ENCODE peak calls at places on chromosomes 6 and 20, in ten cellular contexts. M is fibroblast of lung, C is lower leg skin, U is endothelial cell of umbilical vein, J is coronary artery, A is endodermal cell, W is pancreas, N is retinal pigment epithelial cell, R is BJ, E is body of pancreas. G is an unnamed sample.

GRCh38 chr20:63698739-63699465 is 2.5 kb downstream of the TNFRSF6B start:
- DNase-seq in M (peak; percentile 92), C (peak; percentile 92), U (peak; percentile 90), J (peak; percentile 81), A (peak; percentile 71), W (peak; percentile 37), N (peak; percentile 34), R (peak; percentile 51), E (peak; percentile 29), G (peak; percentile 75)

GRCh38 chr6:3457710-3458605 is 1.1 kb upstream of the SLC22A23 start:
- DNase-seq in M (peak; percentile 41), C (peak; percentile 89), U (peak; percentile 65), J (no peak), A (peak; percentile 72), W (peak; percentile 56), N (no peak), R (no peak), E (peak; percentile 54), G (no peak)

GRCh38 chr6:19836799-19837510 is at the start of gene ID4:
- DNase-seq in M (peak; percentile 97), C (peak; percentile 99), U (peak; percentile 18), J (peak; percentile 99), A (peak; percentile 99), W (peak; percentile 95), N (peak; percentile 94), R (peak; percentile 74), E (peak; percentile 92), G (peak; percentile 53)

GRCh38 chr6:152070556-152070955 is 263.1 kb downstream of the ESR1 start:
- DNase-seq in M (no peak), C (no peak), U (no peak), J (no peak), A (no peak), W (no peak), N (no peak), R (no peak), E (no peak), G (no peak)

GRCh38 chr6:100948381-100949133 is 67.4 kb upstream of the ASCC3 start:
- DNase-seq in M (no peak), C (no peak), U (no peak), J (no peak), A (no peak), W (no peak), N (no peak), R (peak; percentile 10), E (no peak), G (no peak)

GRCh38 chr6:148629197-148629909 is 117.5 kb upstream of the UST start:
- DNase-seq in M (peak; percentile 26), C (no peak), U (no peak), J (no peak), A (no peak), W (no peak), N (no peak), R (no peak), E (no peak), G (no peak)

GRCh38 chr20:16167423-16167822 is 405.8 kb downstream of the KIF16B start:
- DNase-seq in M (no peak), C (no peak), U (no peak), J (no peak), A (no peak), W (no peak), N (no peak), R (no peak), E (no peak), G (no peak)

GRCh38 chr20:59777321-59777705 is 156.1 kb downstream of the SYCP2 start:
- DNase-seq in M (no peak), C (peak; percentile 48), U (no peak), J (peak; percentile 8), A (no peak), W (no peak), N (no peak), R (no peak), E (no peak), G (no peak)

GRCh38 chr6:133097208-133097607 is 143.9 kb upstream of the EYA4 start:
- DNase-seq in M (no peak), C (no peak), U (no peak), J (no peak), A (no peak), W (no peak), N (no peak), R (no peak), E (no peak), G (no peak)

GRCh38 chr6:163459536-163459935 is 45.0 kb downstream of the QKI start:
- DNase-seq in M (peak; percentile 76), C (no peak), U (no peak), J (no peak), A (no peak), W (no peak), N (no peak), R (no peak), E (no peak), G (no peak)

GRCh38 chr6:163459007-163459406 is 44.5 kb downstream of the QKI start:
- DNase-seq in M (peak; percentile 48), C (no peak), U (no peak), J (no peak), A (no peak), W (no peak), N (no peak), R (no peak), E (no peak), G (no peak)

GRCh38 chr6:163455553-163455952 is 41.0 kb downstream of the QKI start:
- DNase-seq in M (peak; percentile 77), C (no peak), U (no peak), J (no peak), A (no peak), W (no peak), N (no peak), R (no peak), E (no peak), G (no peak)

GRCh38 chr6:163460307-163460782 is 45.8 kb downstream of the QKI start:
- DNase-seq in M (peak; percentile 72), C (no peak), U (peak; percentile 84), J (no peak), A (peak; percentile 58), W (no peak), N (peak; percentile 35), R (no peak), E (no peak), G (no peak)

GRCh38 chr6:163457637-163458561 is 43.4 kb downstream of the QKI start:
- DNase-seq in M (peak; percentile 97), C (no peak), U (peak; percentile 58), J (no peak), A (no peak), W (no peak), N (peak; percentile 54), R (peak; percentile 67), E (no peak), G (peak; percentile 79)
- H3K4me3 ChIP-seq in M (no peak overlapping the region), C (no peak overlapping the region), U (no peak overlapping the region), J (peak overlapping the region; percentile 34), A (no peak overlapping the region), W (no peak overlapping the region), N (no peak overlapping the region), R (no peak overlapping the region), E (no peak overlapping the region), G (no peak overlapping the region)

GRCh38 chr6:17584241-17584803 is 15.8 kb upstream of the FAM8A1 start:
- DNase-seq in M (peak; percentile 72), C (no peak), U (peak; percentile 84), J (no peak), A (peak; percentile 53), W (peak; percentile 35), N (peak; percentile 64), R (peak; percentile 37), E (peak; percentile 33), G (no peak)
- TF ChIP-seq CTCF in M (peak; percentile 84), C (peak; percentile 81), U (peak; percentile 61), J (peak; percentile 83), A (peak; percentile 94), W (peak; percentile 50), N (peak; percentile 60), R (peak; percentile 66), E (peak; percentile 60), G (peak; percentile 68)

GRCh38 chr6:138103876-138104275 is 3.3 kb downstream of the PERP start:
- DNase-seq in M (no peak), C (no peak), U (no peak), J (no peak), A (no peak), W (no peak), N (no peak), R (no peak), E (no peak), G (no peak)

GRCh38 chr6:138105446-138105845 is 1.8 kb downstream of the PERP start:
- DNase-seq in M (no peak), C (no peak), U (no peak), J (no peak), A (no peak), W (no peak), N (no peak), R (no peak), E (no peak), G (no peak)

GRCh38 chr6:138105880-138106664 is 1.1 kb downstream of the PERP start:
- DNase-seq in M (no peak), C (no peak), U (peak; percentile 58), J (no peak), A (peak; percentile 91), W (no peak), N (no peak), R (no peak), E (no peak), G (no peak)

GRCh38 chr6:138106665-138107077 is 548 bp downstream of the PERP start:
- DNase-seq in M (no peak), C (no peak), U (no peak), J (no peak), A (no peak), W (no peak), N (no peak), R (no peak), E (no peak), G (no peak)

GRCh38 chr6:138104618-138105213 is 2.5 kb downstream of the PERP start:
- DNase-seq in M (no peak), C (no peak), U (no peak), J (no peak), A (no peak), W (no peak), N (no peak), R (no peak), E (no peak), G (no peak)
- H3K4me3 ChIP-seq in M (peak overlapping the region; percentile 78), C (peak overlapping the region; percentile 15), U (no peak overlapping the region), J (no peak overlapping the region), A (peak overlapping the region; percentile 86), W (peak overlapping the region; percentile 93), N (no peak overlapping the region), R (no peak overlapping the region), E (no peak overlapping the region), G (no peak overlapping the region)

GRCh38 chr6:75620387-75621304 is 19.0 kb downstream of the SENP6 start:
- DNase-seq in M (no peak), C (no peak), U (no peak), J (no peak), A (no peak), W (no peak), N (no peak), R (no peak), E (no peak), G (no peak)

GRCh38 chr6:75619230-75619899 is 17.7 kb downstream of the SENP6 start:
- DNase-seq in M (no peak), C (no peak), U (no peak), J (no peak), A (no peak), W (no peak), N (no peak), R (no peak), E (no peak), G (no peak)

GRCh38 chr6:75621846-75622245 is 20.2 kb downstream of the SENP6 start:
- DNase-seq in M (no peak), C (no peak), U (no peak), J (no peak), A (no peak), W (no peak), N (no peak), R (no peak), E (no peak), G (no peak)

GRCh38 chr6:75612921-75613534 is 11.3 kb downstream of the SENP6 start:
- DNase-seq in M (no peak), C (no peak), U (no peak), J (no peak), A (no peak), W (no peak), N (no peak), R (no peak), E (no peak), G (no peak)

GRCh38 chr6:75618437-75618836 is 16.8 kb downstream of the SENP6 start:
- DNase-seq in M (no peak), C (no peak), U (no peak), J (no peak), A (no peak), W (no peak), N (no peak), R (no peak), E (no peak), G (no peak)
- TF ChIP-seq CTCF in M (no peak), C (no peak), U (no peak), J (no peak), A (no peak), W (no peak), N (no peak), R (no peak), E (no peak), G (no peak)

G was measured in kidney epithelial cell.